ENCODE peak calls at places on chromosome 14, in ten cellular contexts. Y is naive B cell; F is NK-92 treated with Interleukin-12 subunit alpha and Interleukin-12 subunit beta, amount 100 ng/mL, for 24 hours; L is activated CD4-positive, alpha-beta memory T cell treated with anti-CD3 and anti-CD28 coated beads for 36 hours; I is RKO; A is kidney tubule cell; X is EL; Z is HCEC 1CT; M is activated naive CD4-positive, alpha-beta T cell; R is GM04504. U is an unnamed sample.

GRCh38 chr14:73760598-73761586 is 46.7 kb upstream of the PNMA1 start:
- DNase-seq in R (no peak), Y (no peak), Z (no peak), A (no peak), M (no peak), I (no peak), X (no peak), L (no peak), F (no peak), U (no peak)

GRCh38 chr14:93033983-93034670 is 81.6 kb downstream of the ITPK1 start:
- DNase-seq in L (peak), X (no peak), R (no peak), I (no peak), F (peak), Y (peak), M (no peak), A (no peak), Z (no peak), U (peak)

GRCh38 chr14:103129301-103130016 is 6.2 kb downstream of the TNFAIP2 start:
- DNase-seq in L (no peak), M (no peak), A (peak), Y (no peak), Z (no peak), I (no peak), X (peak), F (no peak), R (no peak), U (no peak)

GRCh38 chr14:51182166-51182565 is 57.9 kb upstream of the TMX1 start:
- DNase-seq in M (no peak), X (no peak), R (no peak), F (no peak), L (no peak), Z (peak), Y (no peak), A (peak), I (peak), U (no peak)

GRCh38 chr14:57574617-57575288 is 81.1 kb upstream of the CCDC198 start:
- DNase-seq in X (no peak), L (no peak), R (no peak), A (peak), I (peak), F (no peak), Z (no peak), M (no peak), Y (no peak), U (no peak)

GRCh38 chr14:102568115-102568614 is 24.3 kb upstream of the RCOR1 start:
- DNase-seq in I (no peak), Y (no peak), L (peak), X (no peak), A (peak), Z (no peak), F (no peak), R (no peak), M (no peak), U (peak)

GRCh38 chr14:24605435-24606190 is 3.9 kb downstream of the GZMH start:
- DNase-seq in X (peak), L (peak), R (no peak), A (peak), M (peak), I (peak), F (peak), Z (peak), Y (peak), U (peak)

GRCh38 chr14:28344381-28344780 is 422.2 kb upstream of the FOXG1 start:
- DNase-seq in X (no peak), I (peak), Y (no peak), F (no peak), R (no peak), L (no peak), M (no peak), A (peak), Z (peak), U (no peak)

GRCh38 chr14:77041837-77042557 is 13.5 kb upstream of the IRF2BPL start:
- DNase-seq in A (peak), Z (peak), Y (no peak), F (no peak), M (no peak), X (peak), I (no peak), R (peak), L (no peak), U (peak)

GRCh38 chr14:94102768-94103482 is 7.6 kb upstream of the IFI27 start:
- DNase-seq in X (no peak), A (no peak), R (no peak), Y (no peak), L (no peak), I (no peak), F (no peak), M (no peak), Z (no peak), U (no peak)

GRCh38 chr14:91374897-91375747 is 42.5 kb downstream of the CCDC88C start:
- DNase-seq in X (no peak), R (no peak), M (no peak), I (no peak), Z (no peak), F (no peak), L (peak), Y (no peak), A (no peak), U (peak)

GRCh38 chr14:68911594-68912227 is 67.4 kb downstream of the ACTN1 start:
- DNase-seq in X (peak), F (peak), L (peak), I (peak), Z (peak), R (peak), M (peak), A (peak), Y (peak), U (peak)

GRCh38 chr14:37195327-37195726 is 2.4 kb upstream of the MIPOL1 start:
- DNase-seq in Y (no peak), I (peak), L (no peak), X (peak), M (no peak), R (peak), Z (peak), F (no peak), A (peak), U (no peak)

GRCh38 chr14:81246561-81247270 is 26.0 kb upstream of the GTF2A1 start:
- DNase-seq in Z (no peak), A (no peak), F (no peak), I (no peak), Y (no peak), M (no peak), L (no peak), R (peak), X (peak), U (no peak)

GRCh38 chr14:22845103-22845394 is 8.7 kb downstream of the MMP14 start:
- DNase-seq in F (no peak), Z (no peak), M (no peak), Y (no peak), X (no peak), I (no peak), R (no peak), L (no peak), A (no peak), U (no peak)

GRCh38 chr14:93728651-93729016 is 59.7 kb downstream of the PRIMA1 start:
- DNase-seq in A (no peak), F (no peak), Y (no peak), L (no peak), R (no peak), M (no peak), X (no peak), Z (no peak), I (no peak), U (no peak)

GRCh38 chr14:103293465-103293864 is 40.6 kb upstream of the EIF5 start:
- DNase-seq in L (no peak), I (no peak), Z (no peak), M (no peak), F (no peak), X (no peak), Y (no peak), A (no peak), R (no peak), U (no peak)